ENCODE peak calls at places on chromosomes 5 and 9, in nine cellular contexts. C, Y, X, W, Q, M, H, S and E are unnamed samples.

GRCh38 chr5:40240111-40240510 is 439.6 kb upstream of the PTGER4 start:
- DNase-seq in X (no peak), M (no peak), S (peak; percentile 12), Q (no peak), Y (peak; percentile 77), C (no peak), H (peak; percentile 38), W (no peak), E (no peak)

GRCh38 chr5:148990817-148991216 is 72.0 kb downstream of the SH3TC2 start:
- DNase-seq in Q (no peak), W (no peak), Y (no peak), S (no peak), M (no peak), X (no peak), C (no peak), H (no peak), E (no peak)

GRCh38 chr5:93715327-93715726 is 26.1 kb downstream of the POU5F2 start:
- DNase-seq in Q (no peak), Y (no peak), C (no peak), H (no peak), X (no peak), S (no peak), M (no peak), W (no peak), E (no peak)

GRCh38 chr9:19551124-19551929 is 142.5 kb downstream of the ACER2 start:
- DNase-seq in M (peak; percentile 25), C (no peak), W (no peak), S (no peak), Q (no peak), H (no peak), X (peak; percentile 27), Y (no peak), E (no peak)

GRCh38 chr9:112112941-112113399 is 62.1 kb downstream of the SUSD1 start:
- DNase-seq in X (no peak), Y (peak; percentile 30), C (no peak), H (peak; percentile 14), S (peak; percentile 10), M (peak; percentile 29), Q (no peak), W (no peak), E (no peak)

GRCh38 chr9:127873886-127874285 is 3.6 kb downstream of the AK1 start:
- DNase-seq in H (peak; percentile 66), Y (peak; percentile 89), W (peak; percentile 95), M (no peak), C (no peak), X (no peak), S (peak; percentile 84), Q (no peak), E (no peak)

GRCh38 chr5:173495225-173495904 is 121.1 kb downstream of the BOD1 start:
- DNase-seq in X (no peak), C (no peak), Y (peak; percentile 88), H (peak; percentile 88), W (peak; percentile 49), Q (no peak), M (no peak), S (peak; percentile 76), E (no peak)

GRCh38 chr9:120394058-120394669 is 185.8 kb downstream of the CDK5RAP2 start:
- DNase-seq in M (no peak), X (no peak), S (peak; percentile 90), Q (no peak), W (no peak), Y (peak; percentile 97), C (peak; percentile 88), H (peak; percentile 94), E (no peak)

GRCh38 chr5:58016329-58016728 is 443.6 kb downstream of the PLK2 start:
- DNase-seq in Q (no peak), C (peak; percentile 44), X (no peak), Y (peak; percentile 56), S (peak; percentile 91), W (no peak), H (peak; percentile 84), M (no peak), E (no peak)

GRCh38 chr9:88418715-88419540 is 30.7 kb downstream of the SPIN1 start:
- DNase-seq in Q (no peak), S (no peak), Y (peak; percentile 12), W (no peak), C (no peak), X (no peak), H (no peak), M (no peak), E (no peak)

GRCh38 chr9:38292480-38292879 is 100.0 kb upstream of the ALDH1B1 start:
- DNase-seq in H (no peak), Q (no peak), Y (no peak), W (no peak), C (no peak), S (no peak), X (no peak), M (no peak), E (no peak)

GRCh38 chr9:89390578-89390977 is 72.3 kb downstream of the SECISBP2 start:
- DNase-seq in C (no peak), H (no peak), Y (no peak), W (no peak), X (no peak), M (no peak), S (no peak), Q (no peak), E (no peak)

GRCh38 chr5:36629729-36630128 is 23.3 kb downstream of the SLC1A3 start:
- DNase-seq in M (no peak), C (no peak), W (no peak), H (no peak), Q (no peak), S (no peak), Y (no peak), X (no peak), E (no peak)

GRCh38 chr9:105258225-105258737 is 13.8 kb downstream of the SLC44A1 start:
- DNase-seq in X (no peak), Y (no peak), W (no peak), C (no peak), H (no peak), M (no peak), S (peak; percentile 52), Q (no peak), E (no peak)

GRCh38 chr5:141942185-141942857 is 15.7 kb downstream of the PCDH12 start:
- DNase-seq in W (peak; percentile 76), Y (no peak), S (no peak), Q (no peak), H (no peak), X (no peak), M (no peak), C (no peak), E (no peak)

GRCh38 chr5:141941779-141942178 is 16.2 kb downstream of the PCDH12 start:
- DNase-seq in W (no peak), Q (no peak), M (no peak), S (no peak), C (no peak), Y (no peak), X (no peak), H (peak; percentile 37), E (no peak)

GRCh38 chr5:141941307-141941706 is 16.7 kb downstream of the PCDH12 start:
- DNase-seq in Q (no peak), H (peak; percentile 81), W (peak; percentile 71), M (no peak), S (peak; percentile 28), Y (peak; percentile 47), X (no peak), C (peak; percentile 13), E (no peak)

GRCh38 chr5:141944086-141944485 is 13.9 kb downstream of the PCDH12 start:
- DNase-seq in H (no peak), M (no peak), Y (no peak), C (no peak), X (no peak), Q (no peak), W (no peak), S (no peak), E (no peak)

DNA sequence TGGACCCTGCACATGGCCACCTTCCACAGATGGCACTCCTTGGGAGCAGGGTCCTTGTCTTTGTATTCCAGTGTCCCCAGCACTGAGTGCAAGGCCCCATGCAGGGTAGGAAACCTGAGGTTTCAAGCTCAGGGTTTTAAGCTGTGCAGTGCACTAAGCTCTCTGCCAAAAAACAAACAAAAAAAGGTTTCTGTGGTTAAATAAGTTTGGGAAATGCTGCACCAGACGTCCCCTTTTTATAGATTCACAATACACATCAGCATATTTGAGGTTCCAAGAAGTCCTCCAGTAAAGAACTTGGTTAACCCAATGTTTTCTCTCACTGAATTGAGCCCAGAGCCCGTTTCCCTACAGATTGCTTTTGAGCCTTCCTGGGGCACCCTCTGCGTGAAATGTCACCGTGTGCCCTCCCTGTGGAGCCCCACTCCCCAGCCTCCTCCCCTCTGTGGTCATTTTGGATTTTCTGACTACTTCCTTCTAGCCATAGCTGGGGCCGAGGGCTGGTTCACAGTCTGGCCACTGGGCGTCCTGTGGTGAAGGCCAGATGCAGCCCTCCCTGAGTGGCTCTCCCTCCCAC is 17.1 kb downstream of the DELE1 start:
- DNase-seq in W (peak; percentile 70), M (no peak), S (peak; percentile 24), H (peak; percentile 79), C (peak; percentile 50), Y (peak; percentile 44), X (no peak), Q (no peak), E (no peak)
- TF ChIP-seq CTCF in W (no peak), M (no peak), S (no peak), H (peak; percentile 37), C (peak; percentile 38), Y (peak; percentile 22), X (no peak), Q (no peak), E (no peak)

DNA sequence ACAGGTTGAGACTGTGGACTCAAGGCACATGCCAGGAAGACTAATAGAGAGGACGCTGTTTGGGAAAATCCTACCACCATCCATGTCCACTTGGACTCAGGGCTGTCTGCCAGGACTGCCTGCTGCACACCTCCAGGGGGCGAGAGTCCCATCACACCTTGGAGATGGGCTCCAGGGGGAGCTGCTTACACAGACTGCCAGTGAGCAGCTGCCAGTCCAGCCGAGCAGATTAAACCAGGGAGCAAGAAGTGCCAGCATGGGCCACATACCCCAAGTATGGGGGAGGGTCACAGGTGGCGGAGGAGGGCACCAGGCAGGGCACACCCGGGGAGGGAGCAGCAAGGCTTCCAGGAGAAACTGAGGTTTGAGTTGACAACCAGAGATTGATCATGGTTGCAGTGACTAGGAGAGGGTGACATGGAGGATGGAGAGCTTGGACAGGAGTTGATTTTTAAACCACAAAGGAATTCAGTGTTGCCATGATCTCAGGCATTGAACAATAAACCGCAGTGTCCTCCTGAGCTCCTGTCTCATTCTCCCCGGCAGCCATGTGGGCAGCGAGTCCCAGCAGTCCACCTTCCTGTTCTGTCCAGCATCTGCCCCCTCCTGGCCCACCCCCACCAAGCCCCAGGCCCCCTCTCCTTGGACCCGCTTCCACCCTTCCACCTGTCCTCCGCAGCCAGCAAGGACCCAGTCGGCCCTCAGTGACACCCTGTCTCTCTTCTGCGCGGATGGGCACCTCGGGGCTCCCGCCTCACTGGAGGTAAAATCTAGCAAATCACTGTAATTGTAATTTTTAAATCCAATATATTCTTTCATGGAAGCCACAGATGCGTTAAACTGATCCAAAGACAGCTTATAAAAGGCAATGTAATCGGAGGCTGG is 3.1 kb upstream of the VAV2 start:
- DNase-seq in X (no peak), Y (peak; percentile 27), H (peak; percentile 54), S (no peak), M (no peak), Q (no peak), W (no peak), C (no peak), E (no peak)
- TF ChIP-seq CTCF in X (no peak), Y (no peak), H (peak; percentile 39), S (peak; percentile 28), M (no peak), Q (no peak), W (no peak), C (peak; percentile 35), E (no peak)

GRCh38 chr5:82405618-82406199 is 127.6 kb upstream of the RPS23 start:
- DNase-seq in H (peak; percentile 100), Q (no peak), M (no peak), Y (peak; percentile 96), X (no peak), S (peak; percentile 97), C (peak; percentile 94), W (no peak), E (no peak)
- TF ChIP-seq CTCF in H (peak; percentile 24), Q (no peak), M (no peak), Y (no peak), X (no peak), S (peak; percentile 9), C (no peak), W (no peak), E (no peak)

GRCh38 chr5:8456846-8457186 is 587.9 kb downstream of the MTRR start:
- DNase-seq in W (no peak), Q (no peak), S (no peak), H (peak; percentile 61), Y (peak; percentile 76), C (no peak), X (no peak), M (no peak), E (no peak)
- TF ChIP-seq CTCF in W (no peak), Q (no peak), S (no peak), H (no peak), Y (no peak), C (no peak), X (no peak), M (no peak), E (no peak)